ENCODE peak calls at places on chromosomes 4 and X, in ten cellular contexts. G is AG09309, L is cardiac muscle cell, H is prostate gland, W is left lung, I is astrocyte of the spinal cord, R is GM20000, N is suprapubic skin, Q is brain microvascular endothelial cell, V is OCI-LY7. S is an unnamed sample.

GRCh38 chr4:144723471-144723870 is 77.5 kb downstream of the HHIP start:
- DNase-seq in N (no peak), I (no peak), V (no peak), G (no peak), W (no peak), L (no peak), R (no peak), Q (no peak), H (no peak), S (no peak)

GRCh38 chr4:142278171-142278570 is 567.9 kb downstream of the INPP4B start:
- DNase-seq in N (no peak), I (peak), Q (peak), W (no peak), R (no peak), G (no peak), V (no peak), H (no peak), L (no peak), S (no peak)

GRCh38 chr4:170145120-170145519 is 55.4 kb upstream of the AADAT start:
- DNase-seq in W (no peak), I (no peak), R (no peak), V (no peak), G (no peak), H (no peak), N (no peak), L (no peak), Q (no peak), S (no peak)

GRCh38 chr4:15344041-15344440 is 83.8 kb upstream of the C1QTNF7 start:
- DNase-seq in V (no peak), R (no peak), Q (peak), H (no peak), L (no peak), W (no peak), I (peak), G (peak), N (no peak), S (no peak)

GRCh38 chrX:20409991-20410390 is 143.3 kb upstream of the RPS6KA3 start:
- DNase-seq in V (no peak), G (no peak), H (no peak), Q (no peak), L (no peak), I (no peak), N (no peak), W (no peak), R (no peak), S (no peak)

GRCh38 chrX:119870626-119871131 is 854 bp downstream of the RNF113A start:
- DNase-seq in G (no peak), I (peak), H (peak), R (no peak), L (peak), Q (peak), W (no peak), N (no peak), V (peak), S (no peak)

GRCh38 chr4:71229477-71230257 is 109.2 kb upstream of the SLC4A4 start:
- DNase-seq in N (no peak), L (peak), Q (peak), G (no peak), W (no peak), I (peak), H (peak), R (peak), V (peak), S (no peak)

GRCh38 chr4:40316333-40316781 is 18.8 kb upstream of the CHRNA9 start:
- DNase-seq in Q (peak), W (no peak), V (peak), R (no peak), H (no peak), I (peak), L (no peak), G (peak), N (no peak), S (peak)

GRCh38 chr4:1204828-1205591 is 32.6 kb upstream of the SPON2 start:
- DNase-seq in Q (no peak), H (no peak), N (peak), L (no peak), V (no peak), I (no peak), G (no peak), W (peak), R (no peak), S (peak)

GRCh38 chr4:27079056-27079455 is 218.4 kb downstream of the STIM2 start:
- DNase-seq in R (no peak), N (no peak), I (no peak), H (no peak), Q (no peak), G (no peak), W (no peak), V (no peak), L (no peak), S (no peak)

GRCh38 chr4:181503800-181504364 is 739.3 kb upstream of the TENM3 start:
- DNase-seq in Q (no peak), G (no peak), I (no peak), R (no peak), W (no peak), N (no peak), H (no peak), L (peak), V (no peak), S (no peak)

GRCh38 chr4:59608466-59608865 is 1591.7 kb upstream of the ADGRL3 start:
- DNase-seq in G (no peak), N (no peak), R (no peak), Q (no peak), V (no peak), I (peak), H (no peak), L (no peak), W (no peak), S (no peak)

GRCh38 chr4:13642576-13642975 is 15.1 kb upstream of the BOD1L1 start:
- DNase-seq in V (no peak), G (no peak), L (no peak), I (peak), Q (peak), R (no peak), W (no peak), H (no peak), N (no peak), S (no peak)

GRCh38 chrX:1551959-1552546 is 15.1 kb upstream of the P2RY8 start:
- DNase-seq in L (no peak), Q (no peak), V (no peak), H (no peak), G (no peak), W (no peak), I (no peak), N (no peak), R (no peak), S (no peak)
- TF ChIP-seq CTCF in L (no peak), Q (no peak), V (no peak), H (no peak), G (no peak), W (no peak), I (no peak), N (no peak), R (no peak), S (peak)

GRCh38 chrX:135629342-135629741 is 84.1 kb upstream of the CT45A1 start:
- DNase-seq in N (no peak), H (no peak), L (no peak), V (no peak), Q (no peak), R (no peak), I (no peak), G (no peak), W (no peak), S (no peak)

DNA sequence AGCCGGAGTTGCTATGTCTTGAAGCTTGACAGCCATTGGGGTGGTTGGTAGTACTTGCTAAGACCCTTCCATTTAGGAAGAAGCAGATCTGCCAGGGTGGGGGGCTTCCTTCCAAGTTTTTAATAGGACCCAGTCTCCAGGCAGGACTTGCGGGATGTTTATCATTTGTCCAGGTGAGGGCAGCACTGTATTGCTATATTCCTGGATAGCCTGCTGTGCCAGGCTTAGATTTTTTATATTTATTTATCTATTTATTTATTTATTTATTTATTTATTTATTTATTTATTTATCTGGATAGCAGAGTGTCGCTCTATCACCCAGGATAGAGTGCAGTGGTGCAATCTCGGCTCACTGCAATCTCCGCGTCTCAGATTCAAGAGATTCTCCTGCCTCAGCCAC is 87.4 kb upstream of the CT45A1 start:
- DNase-seq in H (no peak), R (no peak), N (no peak), L (peak), V (no peak), G (no peak), W (no peak), Q (no peak), I (no peak), S (no peak)
- TF ChIP-seq CTCF in H (no peak), R (no peak), N (no peak), L (no peak), V (peak), G (peak), W (no peak), Q (no peak), I (no peak), S (no peak)

GRCh38 chr4:42371306-42372063 is 25.8 kb upstream of the SHISA3 start:
- DNase-seq in I (peak), H (no peak), Q (peak), R (peak), V (peak), W (no peak), L (peak), N (no peak), G (no peak), S (no peak)
- TF ChIP-seq CTCF in I (peak), H (peak), Q (peak), R (peak), V (peak), W (no peak), L (peak), N (no peak), G (no peak), S (no peak)

GRCh38 chr4:76257824-76258223 is 6.3 kb downstream of the FAM47E start:
- DNase-seq in R (no peak), N (no peak), I (no peak), L (no peak), Q (no peak), H (no peak), G (no peak), V (no peak), W (no peak), S (no peak)
- TF ChIP-seq CTCF in R (no peak), N (no peak), I (no peak), L (no peak), Q (peak), H (no peak), G (no peak), V (no peak), W (no peak), S (no peak)

S was measured in CD14-positive monocyte.